ENCODE peak calls at places on chromosomes 3 and 15, in five cellular contexts. M is IMR-90, B is H9, C is trophoblast cell, Q is mesenchymal stem cell. H is an unnamed sample.

GRCh38 chr15:39756806-39757522 is 25.7 kb downstream of the FSIP1 start:
- DNase-seq in M (peak), B (no peak), C (peak), Q (peak), H (peak)

GRCh38 chr3:46325645-46326300 is 28.1 kb upstream of the CCR2 start:
- DNase-seq in M (no peak), B (no peak), C (peak), Q (no peak), H (no peak)

GRCh38 chr3:10514407-10515069 is 9.2 kb upstream of the ATP2B2 start:
- DNase-seq in M (no peak), B (no peak), C (no peak), Q (no peak), H (no peak)

GRCh38 chr15:58063612-58064011 is 1.9 kb downstream of the ALDH1A2 start:
- DNase-seq in M (no peak), B (no peak), C (no peak), Q (no peak), H (no peak)

GRCh38 chr3:9279959-9280358 is 30.5 kb upstream of the SRGAP3 start:
- DNase-seq in M (peak), B (no peak), C (no peak), Q (peak), H (peak)

GRCh38 chr15:65611888-65612615 is 1.1 kb upstream of the INTS14 start:
- DNase-seq in M (no peak), B (no peak), C (no peak), Q (no peak), H (peak)

GRCh38 chr3:23697416-23697815 is 108.3 kb upstream of the UBE2E1 start:
- DNase-seq in M (no peak), B (peak), C (no peak), Q (no peak), H (no peak)

GRCh38 chr3:5080779-5081550 is 41.1 kb upstream of the ARL8B start:
- DNase-seq in M (no peak), B (no peak), C (no peak), Q (no peak), H (no peak)

GRCh38 chr3:27368831-27369607 is at the start of gene NEK10:
- DNase-seq in M (peak), B (peak), C (peak), Q (peak), H (peak)

GRCh38 chr15:48424076-48424475 is 92.8 kb downstream of the DUT start:
- DNase-seq in M (peak), B (no peak), C (peak), Q (peak), H (peak)

GRCh38 chr15:70328137-70329115 is 230.7 kb upstream of the TLE3 start:
- DNase-seq in M (peak), B (no peak), C (no peak), Q (no peak), H (no peak)

GRCh38 chr3:127588675-127589577 is 1.6 kb downstream of the TPRA1 start:
- DNase-seq in M (peak), B (peak), C (peak), Q (peak), H (no peak)

GRCh38 chr15:69660658-69661405 is 208.2 kb downstream of the RPLP1 start:
- DNase-seq in M (no peak), B (no peak), C (no peak), Q (no peak), H (no peak)

GRCh38 chr3:312170-312569 is 115.6 kb downstream of the CHL1 start:
- DNase-seq in M (no peak), B (no peak), C (no peak), Q (no peak), H (no peak)

GRCh38 chr3:183895296-183895695 is 10.6 kb upstream of the PARL start:
- DNase-seq in M (peak), B (no peak), C (peak), Q (peak), H (peak)

GRCh38 chr3:31105011-31105410 is 210.6 kb upstream of the GADL1 start:
- DNase-seq in M (no peak), B (no peak), C (no peak), Q (no peak), H (no peak)

GRCh38 chr3:31105438-31106077 is 211.1 kb upstream of the GADL1 start:
- DNase-seq in M (peak), B (no peak), C (peak), Q (peak), H (no peak)

GRCh38 chr3:31106204-31106603 is 211.7 kb upstream of the GADL1 start:
- DNase-seq in M (peak), B (no peak), C (peak), Q (peak), H (no peak)

GRCh38 chr3:31103623-31104180 is 209.2 kb upstream of the GADL1 start:
- DNase-seq in M (no peak), B (no peak), C (peak), Q (no peak), H (peak)

DNA sequence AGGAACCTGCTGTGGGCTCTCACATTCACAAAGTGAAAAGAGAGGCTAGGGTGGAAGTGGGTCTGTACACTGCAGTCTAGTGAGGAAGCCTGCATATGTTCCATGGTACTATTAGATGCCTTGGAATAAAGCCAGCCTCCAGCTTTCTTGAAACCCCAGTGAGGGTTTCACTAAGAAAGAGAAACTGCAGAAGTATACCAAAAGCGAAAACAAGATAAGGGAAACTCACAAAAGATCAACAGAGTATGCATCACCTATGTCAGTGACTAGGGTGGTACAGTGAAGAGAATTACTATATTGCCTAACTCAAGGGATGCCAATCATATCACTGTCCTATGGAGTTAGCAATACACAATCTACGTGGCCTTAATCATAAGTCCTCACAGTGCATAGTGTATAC is 212.5 kb upstream of the GADL1 start:
- DNase-seq in M (no peak), B (no peak), C (peak), Q (no peak), H (no peak)
- H3K18ac ChIP-seq in M (no peak), B (no peak), C (no peak), Q (no peak), H (no peak)

GRCh38 chr3:54710954-54711353 is 216.9 kb downstream of the LRTM1 start:
- DNase-seq in M (no peak), B (no peak), C (no peak), Q (no peak), H (no peak)
- H2BK120ac ChIP-seq in M (no peak), B (no peak), C (no peak), Q (no peak), H (no peak)

GRCh38 chr3:14789640-14790285 is 29.0 kb upstream of the FGD5 start:
- DNase-seq in M (no peak), B (no peak), C (no peak), Q (no peak), H (no peak)

GRCh38 chr3:14788644-14789043 is 30.1 kb upstream of the FGD5 start:
- DNase-seq in M (no peak), B (no peak), C (no peak), Q (no peak), H (no peak)

GRCh38 chr3:14791343-14791945 is 27.3 kb upstream of the FGD5 start:
- DNase-seq in M (peak), B (peak), C (peak), Q (peak), H (peak)

GRCh38 chr3:14787630-14788029 is 31.1 kb upstream of the FGD5 start:
- DNase-seq in M (no peak), B (no peak), C (no peak), Q (no peak), H (no peak)

GRCh38 chr3:14789221-14789620 is 29.5 kb upstream of the FGD5 start:
- DNase-seq in M (no peak), B (no peak), C (no peak), Q (no peak), H (no peak)
- H3K18ac ChIP-seq in M (no peak), B (no peak), C (no peak), Q (no peak), H (no peak)

GRCh38 chr15:72179950-72180581 is 17.5 kb downstream of the GRAMD2A start:
- DNase-seq in M (no peak), B (peak), C (no peak), Q (peak), H (peak)
- H2BK120ac ChIP-seq in M (no peak), B (no peak), C (peak), Q (no peak), H (no peak)

GRCh38 chr3:141355242-141355641 is 13.1 kb upstream of the ZBTB38 start:
- DNase-seq in M (no peak), B (no peak), C (no peak), Q (no peak), H (no peak)
- H3K18ac ChIP-seq in M (no peak), B (no peak), C (no peak), Q (no peak), H (peak)